ENCODE peak calls at places on chromosome 9, in six cellular contexts. A, K, T, V, O and B are unnamed samples.

GRCh38 chr9:115604831-115605483 is 487.0 kb upstream of the TNC start:
- DNase-seq in A (no peak), K (no peak), T (no peak), V (no peak), O (no peak), B (no peak)

GRCh38 chr9:5820425-5820824 is 12.5 kb downstream of the ERMP1 start:
- DNase-seq in A (no peak), K (no peak), T (no peak), V (no peak), O (no peak), B (no peak)

GRCh38 chr9:115615821-115616665 is 498.1 kb upstream of the TNC start:
- DNase-seq in A (no peak), K (no peak), T (no peak), V (no peak), O (no peak), B (no peak)

GRCh38 chr9:21682981-21683380 is 119.5 kb upstream of the MTAP start:
- DNase-seq in A (no peak), K (no peak), T (no peak), V (no peak), O (no peak), B (no peak)

GRCh38 chr9:84169240-84169639 is 171.3 kb downstream of the SLC28A3 start:
- DNase-seq in A (no peak), K (no peak), T (no peak), V (no peak), O (no peak), B (no peak)

GRCh38 chr9:110619831-110620230 is 40.3 kb upstream of the SVEP1 start:
- DNase-seq in A (no peak), K (no peak), T (no peak), V (no peak), O (no peak), B (no peak)

GRCh38 chr9:35488019-35488418 is 1.9 kb upstream of the RUSC2 start:
- DNase-seq in A (no peak), K (no peak), T (no peak), V (no peak), O (no peak), B (no peak)

GRCh38 chr9:107147134-107147533 is 135.9 kb upstream of the RAD23B start:
- DNase-seq in A (no peak), K (no peak), T (no peak), V (no peak), O (no peak), B (no peak)

GRCh38 chr9:83449166-83449565 is 89.0 kb downstream of the FRMD3 start:
- DNase-seq in A (no peak), K (no peak), T (no peak), V (no peak), O (no peak), B (no peak)

GRCh38 chr9:81150016-81150625 is 539.2 kb downstream of the TLE1 start:
- DNase-seq in A (no peak), K (no peak), T (no peak), V (no peak), O (no peak), B (no peak)

GRCh38 chr9:129889461-129889935 is 54.2 kb downstream of the USP20 start:
- DNase-seq in A (peak; percentile 37), K (no peak), T (no peak), V (no peak), O (no peak), B (no peak)

GRCh38 chr9:11149065-11149464 is 536.3 kb upstream of the PTPRD start:
- DNase-seq in A (no peak), K (no peak), T (no peak), V (no peak), O (peak; percentile 9), B (no peak)

GRCh38 chr9:134835987-134836386 is 44.6 kb upstream of the FCN2 start:
- DNase-seq in A (no peak), K (no peak), T (no peak), V (no peak), O (no peak), B (no peak)

GRCh38 chr9:131738293-131738692 is 1.6 kb downstream of the RAPGEF1 start:
- DNase-seq in A (no peak), K (no peak), T (no peak), V (no peak), O (no peak), B (no peak)

GRCh38 chr9:131736440-131736839 is 3.4 kb downstream of the RAPGEF1 start:
- DNase-seq in A (no peak), K (no peak), T (no peak), V (no peak), O (no peak), B (no peak)

GRCh38 chr9:131738838-131739191 is 1.1 kb downstream of the RAPGEF1 start:
- DNase-seq in A (no peak), K (no peak), T (no peak), V (no peak), O (peak; percentile 69), B (no peak)

GRCh38 chr9:131735238-131736181 is 4.4 kb downstream of the RAPGEF1 start:
- DNase-seq in A (no peak), K (no peak), T (no peak), V (no peak), O (no peak), B (no peak)

DNA sequence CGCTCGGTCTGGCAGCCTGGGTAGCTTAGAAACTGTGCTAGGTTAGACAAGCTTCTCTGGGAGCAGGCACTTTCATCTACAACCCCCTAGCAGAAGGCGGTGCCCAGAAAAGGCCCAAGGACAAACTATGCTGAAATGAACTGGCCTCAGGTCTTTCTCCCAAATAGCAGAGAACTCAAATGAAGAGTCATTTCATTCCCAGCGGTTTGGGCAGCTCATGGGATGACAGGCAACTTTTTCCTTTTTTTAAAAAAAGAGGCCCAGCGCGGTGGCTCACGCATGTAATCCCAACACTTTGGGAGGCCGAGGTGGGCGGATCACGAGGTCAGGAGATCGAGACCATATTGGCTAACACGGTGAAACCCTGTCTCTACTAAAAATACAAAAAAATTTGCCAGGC is 2.5 kb downstream of the RAPGEF1 start:
- DNase-seq in A (no peak), K (no peak), T (no peak), V (no peak), O (no peak), B (no peak)
- H3K4me1 ChIP-seq in A (peaks cover 70% of the 10 kb centered on the region), K (peaks cover 71% of the 10 kb centered on the region), T (peaks cover 8% of the 10 kb centered on the region), V (peaks cover 44% of the 10 kb centered on the region), O (peaks cover 64% of the 10 kb centered on the region), B (peaks cover 62% of the 10 kb centered on the region)

GRCh38 chr9:136946228-136946892 is 1.3 kb downstream of the C8G start:
- DNase-seq in A (no peak), K (peak; percentile 60), T (no peak), V (no peak), O (no peak), B (no peak)

GRCh38 chr9:136949239-136949816 is 2.7 kb upstream of the LCN12 start:
- DNase-seq in A (no peak), K (no peak), T (no peak), V (no peak), O (no peak), B (no peak)

GRCh38 chr9:136946893-136947891 is 2.1 kb downstream of the C8G start:
- DNase-seq in A (no peak), K (peak; percentile 60), T (no peak), V (no peak), O (no peak), B (no peak)

GRCh38 chr9:136949817-136950655 is 2.0 kb upstream of the LCN12 start:
- DNase-seq in A (peak; percentile 94), K (peak; percentile 96), T (peak; percentile 91), V (peak; percentile 85), O (peak; percentile 97), B (peak; percentile 95)

DNA sequence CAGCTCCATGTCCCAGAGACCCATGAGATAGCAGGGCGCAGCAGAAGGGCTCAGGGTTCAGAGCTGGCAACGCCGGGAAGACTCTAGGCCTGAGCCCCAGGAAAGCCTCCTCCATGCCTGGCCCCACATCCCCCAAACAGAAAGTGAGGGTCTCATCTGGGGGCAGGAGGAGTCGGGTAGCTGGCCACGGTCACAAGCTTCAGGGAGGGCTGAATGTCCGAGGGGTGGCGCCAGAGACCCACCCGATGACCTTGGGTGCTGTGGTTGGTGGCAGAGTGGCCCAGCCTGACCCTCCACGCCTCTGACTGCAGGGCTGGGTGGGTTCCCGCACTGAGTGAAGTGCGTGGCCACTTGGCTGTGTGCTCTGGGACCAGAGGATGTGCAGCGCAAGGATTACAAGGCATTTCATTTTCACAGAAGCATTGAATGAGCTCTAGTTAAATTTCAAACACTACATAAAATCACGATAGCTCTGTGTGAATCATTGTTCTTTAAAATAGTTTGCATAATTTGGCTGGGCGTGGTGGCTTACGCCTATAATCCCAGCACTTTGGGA is 3.0 kb downstream of the C8G start:
- DNase-seq in A (no peak), K (peak; percentile 79), T (no peak), V (peak; percentile 35), O (peak; percentile 50), B (no peak)
- H3K27ac ChIP-seq in A (no peak overlapping the region), K (peak overlapping the region; percentile 87), T (no peak overlapping the region), V (peak overlapping the region; percentile 21), O (no peak overlapping the region), B (no peak overlapping the region)

GRCh38 chr9:71119746-71120145 is 1.7 kb downstream of the TRPM3 start:
- DNase-seq in A (no peak), K (no peak), T (peak; percentile 43), V (no peak), O (no peak), B (no peak)
- H3K4me1 ChIP-seq in A (no peaks in the 10 kb centered on the region), K (no peaks in the 10 kb centered on the region), T (peaks cover 46% of the 10 kb centered on the region), V (no peaks in the 10 kb centered on the region), O (no peaks in the 10 kb centered on the region), B (no peaks in the 10 kb centered on the region)

DNA sequence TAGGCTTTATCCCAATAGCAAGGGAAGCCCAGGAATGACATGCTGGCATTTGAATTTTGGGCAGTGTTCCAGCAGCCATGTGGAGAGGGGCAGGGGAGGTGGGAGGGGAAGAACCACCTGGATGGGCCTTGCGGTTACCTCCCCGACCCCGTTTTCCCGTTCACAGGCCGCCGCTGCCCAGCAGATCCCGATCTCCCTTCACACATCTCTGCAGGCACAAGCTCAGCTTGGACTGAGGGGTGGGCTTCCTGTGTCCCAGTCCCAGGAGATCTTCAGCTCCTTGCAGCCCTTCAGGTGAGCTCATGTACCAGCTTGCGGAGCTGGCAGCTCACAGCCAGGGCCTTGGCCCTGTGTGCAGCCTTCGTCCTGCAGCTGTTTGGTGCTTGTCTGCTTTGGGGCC is 15.7 kb upstream of the POMT1 start:
- DNase-seq in A (no peak), K (no peak), T (no peak), V (no peak), O (no peak), B (no peak)
- H3K27ac ChIP-seq in A (no peak overlapping the region), K (no peak overlapping the region), T (no peak overlapping the region), V (no peak overlapping the region), O (no peak overlapping the region), B (no peak overlapping the region)

DNA sequence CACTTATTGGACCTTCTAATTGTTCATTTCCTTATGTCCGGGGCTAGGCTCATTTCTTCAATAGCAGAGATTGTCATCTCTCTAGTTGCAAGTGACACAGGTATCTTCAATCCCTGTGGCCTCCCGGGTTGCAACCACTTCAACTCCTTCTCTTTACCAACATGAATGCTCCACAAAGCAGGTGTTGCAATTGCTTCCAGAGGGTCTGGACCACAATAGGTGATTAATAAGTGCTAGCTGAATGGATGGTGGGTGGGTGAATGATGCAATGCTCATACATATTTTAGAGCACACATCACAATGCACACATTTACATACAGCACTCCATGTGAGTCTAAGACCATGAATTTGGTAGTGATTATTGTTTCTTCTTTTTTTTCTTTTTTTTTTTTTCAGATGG is 2.6 kb downstream of the CEMIP2 start:
- DNase-seq in A (no peak), K (no peak), T (no peak), V (no peak), O (no peak), B (no peak)
- H3K4me1 ChIP-seq in A (peaks cover 72% of the 10 kb centered on the region), K (peaks cover 42% of the 10 kb centered on the region), T (peaks cover 49% of the 10 kb centered on the region), V (peaks cover 72% of the 10 kb centered on the region), O (peaks cover 81% of the 10 kb centered on the region), B (peaks cover 39% of the 10 kb centered on the region)

GRCh38 chr9:128421474-128422010 is 885 bp downstream of the CERCAM start:
- DNase-seq in A (no peak), K (peak; percentile 64), T (no peak), V (no peak), O (no peak), B (no peak)
- H3K27ac ChIP-seq in A (no peak overlapping the region), K (no peak overlapping the region), T (no peak overlapping the region), V (peak overlapping the region; percentile 78), O (peak overlapping the region; percentile 1), B (no peak overlapping the region)